ENCODE peak calls at places on chromosomes 12 and 14, in six cellular contexts. M is NCI-H226, F is choroid plexus epithelial cell, D is left kidney, Y is MG63, T is PC-3. B is an unnamed sample.

GRCh38 chr12:63083046-63083445 is 68.0 kb downstream of the AVPR1A start:
- DNase-seq in M (no peak), D (no peak), Y (no peak), T (no peak), F (no peak), B (no peak)

GRCh38 chr12:18749381-18749957 is 11.6 kb downstream of the CAPZA3 start:
- DNase-seq in T (no peak), D (no peak), Y (no peak), F (no peak), M (no peak), B (no peak)

GRCh38 chr12:109961612-109962011 is 34.6 kb downstream of the GIT2 start:
- DNase-seq in D (no peak), M (no peak), T (peak), F (no peak), Y (no peak), B (no peak)

GRCh38 chr12:857611-858010 is 91.9 kb downstream of the RAD52 start:
- DNase-seq in Y (peak), M (peak), T (peak), F (peak), D (no peak), B (no peak)

GRCh38 chr14:106039400-106039799 is 513.0 kb downstream of the TMEM121 start:
- DNase-seq in M (no peak), F (no peak), Y (no peak), D (no peak), T (peak), B (no peak)

GRCh38 chr12:4202482-4202881 is 71.1 kb upstream of the CCND2 start:
- DNase-seq in T (no peak), D (no peak), F (no peak), M (no peak), Y (no peak), B (no peak)

GRCh38 chr12:122981036-122981471 is 573 bp downstream of the ARL6IP4 start:
- DNase-seq in D (peak), Y (no peak), M (no peak), F (peak), T (peak), B (no peak)

GRCh38 chr14:68888883-68889282 is 90.2 kb downstream of the ACTN1 start:
- DNase-seq in T (no peak), M (no peak), F (peak), D (no peak), Y (no peak), B (no peak)

GRCh38 chr14:35822501-35822900 is 3.6 kb upstream of the BRMS1L start:
- DNase-seq in D (no peak), Y (no peak), T (no peak), M (no peak), F (no peak), B (no peak)

GRCh38 chr12:109930028-109930800 is 30.1 kb downstream of the TCHP start:
- DNase-seq in Y (no peak), M (no peak), T (no peak), D (no peak), F (no peak), B (no peak)

GRCh38 chr14:99574099-99574880 is 29.7 kb downstream of the CCDC85C start:
- DNase-seq in F (peak), Y (peak), D (peak), M (peak), T (peak), B (peak)

GRCh38 chr14:33796356-33796755 is 154.5 kb downstream of the EGLN3 start:
- DNase-seq in T (peak), F (peak), D (no peak), M (peak), Y (no peak), B (no peak)

GRCh38 chr12:16573652-16574077 is 32.3 kb downstream of the LMO3 start:
- DNase-seq in M (no peak), T (no peak), D (peak), F (peak), Y (no peak), B (peak)

GRCh38 chr14:61451491-61451890 is 130.1 kb downstream of the PRKCH start:
- DNase-seq in F (no peak), T (no peak), M (no peak), D (no peak), Y (no peak), B (no peak)

GRCh38 chr12:104172564-104172935 is 34.5 kb upstream of the NFYB start:
- DNase-seq in M (no peak), T (no peak), F (no peak), D (no peak), Y (no peak), B (no peak)

GRCh38 chr14:92408186-92408585 is 85.2 kb downstream of the SLC24A4 start:
- DNase-seq in T (peak), Y (peak), D (no peak), M (peak), F (peak), B (peak)

GRCh38 chr14:53430870-53431269 is 277.7 kb upstream of the DDHD1 start:
- DNase-seq in Y (no peak), T (peak), D (no peak), M (no peak), F (peak), B (no peak)

GRCh38 chr14:99966912-99967311 is 98.3 kb upstream of the EVL start:
- DNase-seq in T (no peak), F (no peak), D (peak), M (no peak), Y (no peak), B (no peak)

GRCh38 chr12:10540776-10541205 is 35.1 kb downstream of the EIF2S3B start:
- DNase-seq in T (peak), F (peak), M (peak), Y (no peak), D (no peak), B (no peak)

GRCh38 chr12:113130457-113131135 is 5.0 kb downstream of the RASAL1 start:
- DNase-seq in D (peak), Y (peak), M (no peak), T (peak), F (no peak), B (peak)

GRCh38 chr14:103177376-103177775 is 54.1 kb downstream of the TNFAIP2 start:
- DNase-seq in F (no peak), M (no peak), D (no peak), Y (no peak), T (no peak), B (no peak)

GRCh38 chr14:75442642-75443041 is 14.8 kb downstream of the JDP2 start:
- DNase-seq in F (no peak), D (no peak), T (peak), Y (no peak), M (no peak), B (peak)

GRCh38 chr12:132649226-132649945 is 30.8 kb downstream of the P2RX2 start:
- DNase-seq in D (no peak), Y (no peak), F (no peak), M (no peak), T (no peak), B (no peak)

GRCh38 chr14:54147285-54147684 is 190.7 kb upstream of the BMP4 start:
- DNase-seq in T (peak), F (peak), D (no peak), M (peak), Y (peak), B (no peak)

GRCh38 chr12:25962932-25963525 is 4.5 kb downstream of the RASSF8 start:
- DNase-seq in T (no peak), D (peak), M (no peak), F (peak), Y (no peak), B (no peak)

GRCh38 chr12:22459872-22460490 is 84.4 kb downstream of the C2CD5 start:
- DNase-seq in D (peak), M (peak), T (peak), Y (no peak), F (peak), B (no peak)

GRCh38 chr12:51028126-51028810 is 2.1 kb upstream of the SLC11A2 start:
- DNase-seq in D (peak), T (peak), Y (peak), M (peak), F (peak), B (peak)

GRCh38 chr14:103056322-103057027 is 874 bp downstream of the CDC42BPB start:
- DNase-seq in D (peak), Y (peak), M (peak), T (peak), F (peak), B (peak)

GRCh38 chr14:104428860-104429259 is 150.7 kb upstream of the C14orf180 start:
- DNase-seq in D (no peak), Y (no peak), F (no peak), T (no peak), M (no peak), B (peak)

GRCh38 chr14:34243001-34243400 is 219.0 kb downstream of the SPTSSA start:
- DNase-seq in F (no peak), D (no peak), M (no peak), Y (no peak), T (no peak), B (no peak)

GRCh38 chr12:93860659-93861373 is 183.6 kb downstream of the CRADD start:
- DNase-seq in Y (no peak), F (no peak), D (peak), T (peak), M (no peak), B (no peak)

GRCh38 chr14:73834258-73834620 is 17.4 kb upstream of the PTGR2 start:
- DNase-seq in Y (no peak), T (no peak), F (no peak), M (no peak), D (no peak), B (no peak)

GRCh38 chr14:72476657-72477499 is 417.0 kb downstream of the DPF3 start:
- DNase-seq in T (no peak), D (peak), M (peak), F (peak), Y (peak), B (peak)

GRCh38 chr14:67420102-67420739 is 8.3 kb upstream of the PLEK2 start:
- DNase-seq in Y (no peak), M (no peak), F (no peak), T (peak), D (no peak), B (no peak)